ENCODE peak calls at places on chromosomes 16 and 17, in four cellular contexts. H is DND-41, F is SJSA1, L is GM23338. M is an unnamed sample.

GRCh38 chr16:83887088-83887487 is 11.8 kb upstream of the MLYCD start:
- DNase-seq in F (no peak), H (no peak), L (peak; percentile 54), M (no peak)

GRCh38 chr17:28861393-28862203 is 6.8 kb downstream of the ERAL1 start:
- DNase-seq in L (peak; percentile 43), H (no peak), F (no peak), M (no peak)

GRCh38 chr17:40060887-40061480 is 1.8 kb upstream of the THRA start:
- DNase-seq in F (no peak), H (no peak), L (no peak), M (no peak)

GRCh38 chr17:60840456-60840855 is 162.8 kb downstream of the BCAS3 start:
- DNase-seq in L (no peak), H (no peak), F (no peak), M (no peak)

GRCh38 chr16:84774810-84775209 is 45.0 kb upstream of the CRISPLD2 start:
- DNase-seq in L (no peak), H (no peak), F (no peak), M (no peak)

GRCh38 chr16:15899538-15900100 is 11.2 kb upstream of the CEP20 start:
- DNase-seq in F (peak; percentile 62), H (peak; percentile 25), L (no peak), M (no peak)

GRCh38 chr17:66727634-66728570 is 107.0 kb upstream of the CACNG5 start:
- DNase-seq in H (peak; percentile 69), L (peak; percentile 88), F (peak; percentile 66), M (no peak)

GRCh38 chr16:28183441-28183840 is 28.3 kb downstream of the XPO6 start:
- DNase-seq in L (no peak), H (no peak), F (no peak), M (no peak)

GRCh38 chr16:31876955-31877828 is 3.6 kb downstream of the ZNF267 start:
- DNase-seq in F (peak; percentile 67), L (no peak), H (no peak), M (peak; percentile 26)

GRCh38 chr17:27533068-27533397 is 76.8 kb downstream of the KSR1 start:
- DNase-seq in L (no peak), H (no peak), F (no peak), M (no peak)

GRCh38 chr17:32903774-32904673 is 23.9 kb upstream of the TMEM98 start:
- DNase-seq in L (no peak), H (no peak), F (no peak), M (no peak)

GRCh38 chr17:41527076-41528023 is 758 bp downstream of the KRT19 start:
- DNase-seq in F (no peak), H (no peak), L (peak; percentile 64), M (no peak)

GRCh38 chr17:364308-364707 is 11.7 kb upstream of the RPH3AL start:
- DNase-seq in H (no peak), F (no peak), L (no peak), M (no peak)

GRCh38 chr16:54489225-54489781 is 202.7 kb upstream of the IRX3 start:
- DNase-seq in H (no peak), L (no peak), F (no peak), M (no peak)

GRCh38 chr17:40886090-40886489 is 1.0 kb upstream of the KRT20 start:
- DNase-seq in H (no peak), F (no peak), L (no peak), M (no peak)

GRCh38 chr16:5917436-5917835 is 819.8 kb upstream of the EEF2KMT start:
- DNase-seq in L (no peak), H (no peak), F (no peak), M (no peak)

GRCh38 chr17:76053230-76054111 is 18.8 kb downstream of the SRP68 start:
- DNase-seq in L (no peak), H (no peak), F (no peak), M (no peak)

GRCh38 chr17:33028778-33029177 is 37.1 kb downstream of the SPACA3 start:
- DNase-seq in L (no peak), F (no peak), H (no peak), M (no peak)

GRCh38 chr16:13772782-13773181 is 147.2 kb upstream of the ERCC4 start:
- DNase-seq in F (no peak), H (no peak), L (no peak), M (no peak)

GRCh38 chr17:43966276-43966675 is 12.5 kb upstream of the PYY start:
- DNase-seq in L (no peak), H (no peak), F (no peak), M (no peak)

GRCh38 chr16:49663081-49664057 is 192.5 kb downstream of the ZNF423 start:
- DNase-seq in F (no peak), H (no peak), L (no peak), M (no peak)

GRCh38 chr16:81790277-81790676 is 11.2 kb downstream of the PLCG2 start:
- DNase-seq in H (no peak), L (no peak), F (no peak), M (no peak)

GRCh38 chr16:16036359-16036792 is 87.0 kb downstream of the ABCC1 start:
- DNase-seq in H (no peak), L (no peak), F (no peak), M (no peak)

GRCh38 chr17:34633351-34633750 is 54.0 kb downstream of the TMEM132E start:
- DNase-seq in L (peak; percentile 75), F (no peak), H (no peak), M (no peak)

GRCh38 chr16:9012848-9013507 is 49.3 kb upstream of the USP7 start:
- DNase-seq in H (no peak), L (peak; percentile 92), F (no peak), M (no peak)

GRCh38 chr16:31452631-31453106 is 6.6 kb upstream of the ARMC5 start:
- DNase-seq in L (peak; percentile 42), F (peak; percentile 74), H (no peak), M (no peak)

GRCh38 chr16:11977206-11978041 is 890 bp downstream of the SNX29 start:
- DNase-seq in L (no peak), H (no peak), F (peak; percentile 55), M (no peak)

GRCh38 chr16:85056211-85056748 is 28.7 kb downstream of the KIAA0513 start:
- DNase-seq in H (peak; percentile 18), F (no peak), L (peak; percentile 56), M (no peak)

DNA sequence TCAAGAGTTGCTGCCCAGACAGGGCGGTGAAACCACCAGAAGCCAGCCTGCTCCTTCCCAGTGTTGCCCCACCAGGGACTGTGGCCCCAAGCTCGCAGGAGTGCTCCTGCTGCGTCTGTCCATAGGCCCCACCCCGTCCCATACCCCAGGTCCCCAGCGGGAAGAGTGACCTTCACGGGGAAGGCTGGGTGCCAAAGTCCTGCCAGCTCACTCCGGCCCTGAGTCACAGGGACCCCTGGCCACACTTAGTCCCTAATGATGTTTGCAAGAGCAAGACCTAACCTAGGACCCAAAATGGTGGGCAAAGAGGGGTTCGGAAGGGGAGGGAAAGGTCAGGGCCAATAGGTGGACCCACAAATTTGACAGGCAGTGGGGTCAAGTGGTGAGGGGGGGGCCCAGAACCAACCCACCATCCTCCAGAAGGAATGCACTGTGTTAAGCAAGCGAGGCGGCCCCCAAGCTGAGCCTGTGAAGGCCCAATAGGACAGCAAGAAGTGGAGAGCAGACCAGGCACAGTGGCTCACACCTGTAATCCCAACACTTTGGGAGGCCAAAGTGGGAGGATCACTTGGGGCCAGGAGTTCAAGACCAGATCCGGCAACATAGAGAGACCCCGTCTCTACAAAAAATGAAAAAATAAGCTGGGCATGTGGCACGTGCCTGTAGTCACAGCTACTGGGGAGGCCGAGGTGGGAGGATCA is 3.3 kb downstream of the DOK4 start:
- DNase-seq in F (peak; percentile 41), L (no peak), H (no peak), M (no peak)
- H3K4me1 ChIP-seq in F (peaks cover 18% of the 10 kb centered on the region), L (peaks cover 32% of the 10 kb centered on the region), H (peaks cover 17% of the 10 kb centered on the region), M (peaks cover 8% of the 10 kb centered on the region)

DNA sequence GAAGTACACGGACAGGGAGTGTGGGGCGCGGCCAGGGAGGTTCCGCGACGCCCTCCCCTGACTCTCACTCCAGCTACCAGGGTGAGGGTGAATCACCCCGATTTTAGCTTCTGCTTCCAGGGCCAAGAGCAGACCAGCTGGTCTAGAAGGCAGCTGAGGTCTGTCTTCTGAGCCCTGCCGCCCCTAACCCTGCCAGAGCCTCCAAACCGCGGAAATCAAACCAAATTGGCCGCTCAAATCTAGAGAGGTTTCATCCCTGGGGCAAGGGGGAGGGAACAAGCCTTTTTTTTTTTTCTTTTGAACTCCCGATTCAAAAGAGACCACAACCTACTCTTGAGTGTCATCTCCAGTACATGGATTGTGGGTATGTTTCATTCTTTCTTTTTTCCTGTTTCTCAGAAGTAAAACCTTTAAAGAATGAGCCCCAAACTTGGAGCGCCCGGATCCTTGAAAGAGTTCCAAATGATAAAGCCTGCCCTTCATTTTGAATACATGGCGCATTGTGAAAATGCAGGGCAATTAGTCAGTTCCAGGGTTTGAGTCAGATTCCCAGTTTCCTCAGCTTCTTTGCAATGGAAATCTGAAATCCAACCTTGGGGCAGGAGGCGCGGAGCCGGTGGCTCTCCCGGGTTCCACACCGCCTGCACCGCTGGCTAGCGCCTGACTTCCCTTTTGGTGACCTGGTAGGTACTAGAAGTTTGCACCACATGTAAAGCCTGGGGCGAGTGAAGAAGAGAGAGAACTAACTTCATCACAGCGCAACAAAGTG is 16.5 kb upstream of the ZFHX3 start:
- DNase-seq in F (no peak), L (peak; percentile 63), H (peak; percentile 48), M (no peak)
- H3K4me3 ChIP-seq in F (no peak overlapping the region), L (peak overlapping the region; percentile 62), H (no peak overlapping the region), M (no peak overlapping the region)

DNA sequence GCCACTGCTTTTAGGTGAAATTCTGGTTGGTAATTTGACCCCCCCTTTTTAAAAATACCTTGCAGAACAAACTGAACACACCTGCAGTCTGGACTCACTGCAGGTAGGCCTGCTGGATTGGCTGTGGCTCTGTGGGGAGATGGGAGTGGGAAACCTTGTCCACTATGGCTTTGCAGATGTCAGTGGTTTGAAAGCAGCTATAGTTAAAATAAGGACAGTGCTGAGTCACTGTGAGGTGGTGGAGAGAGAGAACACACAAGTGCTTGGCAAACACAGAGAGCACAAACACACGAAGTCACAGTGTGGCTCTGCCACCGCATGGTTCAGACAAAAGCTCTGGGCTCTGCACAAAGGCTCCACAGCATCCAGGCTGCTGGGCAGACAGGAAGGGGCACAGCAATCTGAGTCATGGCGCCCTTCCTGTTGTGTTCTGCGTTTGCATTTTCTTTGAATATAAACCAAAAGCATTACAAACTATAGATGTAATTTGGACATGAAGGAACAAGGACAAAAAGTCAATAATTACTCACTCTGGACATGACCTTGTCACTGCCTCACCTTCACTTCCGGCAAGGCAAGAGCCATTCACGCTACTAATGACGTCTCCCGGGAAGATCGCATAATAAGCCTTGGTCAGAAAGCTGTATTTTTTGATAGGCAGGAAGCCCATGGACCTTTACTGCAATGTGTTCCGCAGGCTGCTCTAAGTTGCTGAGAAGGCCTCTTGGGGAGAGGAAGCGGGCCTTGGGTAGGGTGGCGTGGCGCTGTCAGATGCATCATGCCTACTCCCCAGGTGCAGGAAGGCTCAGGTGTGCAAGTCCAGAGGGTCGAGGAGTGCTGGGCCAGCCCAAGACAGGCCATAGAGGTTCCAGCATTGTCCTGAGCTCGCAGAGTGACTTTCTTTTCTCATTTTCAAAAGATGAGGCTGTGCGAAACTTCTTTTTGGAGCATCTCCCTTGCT is 60.1 kb upstream of the MED9 start:
- DNase-seq in L (no peak), H (no peak), F (peak; percentile 93), M (no peak)
- H3K4me1 ChIP-seq in L (no peaks in the 10 kb centered on the region), H (peaks cover 40% of the 10 kb centered on the region), F (peaks cover 59% of the 10 kb centered on the region), M (peaks cover 8% of the 10 kb centered on the region)

DNA sequence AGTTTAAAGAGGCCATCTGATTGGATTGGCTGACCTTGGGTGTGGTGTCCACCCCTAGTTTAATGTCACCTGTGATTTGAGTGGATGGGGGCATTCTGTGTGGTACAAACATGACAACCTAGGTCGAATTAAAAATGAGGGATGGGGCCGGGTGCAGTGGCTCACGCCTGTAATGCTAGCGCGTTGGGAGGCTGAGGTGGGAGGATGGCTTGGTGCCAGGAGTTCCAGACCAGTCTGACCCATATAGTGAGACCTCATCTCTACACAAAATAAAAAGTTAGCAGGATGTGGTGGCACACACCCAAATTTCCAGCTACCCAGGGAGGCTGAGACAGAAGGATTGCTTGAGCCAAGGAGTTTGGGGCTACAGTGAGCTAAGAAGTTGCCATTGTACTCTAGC is 14.4 kb downstream of the CNTROB start:
- DNase-seq in L (no peak), F (no peak), H (no peak), M (no peak)
- H3K4me3 ChIP-seq in L (no peak overlapping the region), F (no peak overlapping the region), H (no peak overlapping the region), M (no peak overlapping the region)

GRCh38 chr17:59328534-59329095 is 2.8 kb upstream of the YPEL2 start:
- DNase-seq in L (no peak), H (no peak), F (no peak), M (no peak)
- H3K4me1 ChIP-seq in L (peaks cover 23% of the 10 kb centered on the region), H (peaks cover 18% of the 10 kb centered on the region), F (peaks cover 53% of the 10 kb centered on the region), M (peaks cover 34% of the 10 kb centered on the region)